ENCODE peak calls at places on chromosomes 6 and 20, in six cellular contexts. Z is ELR; R is central memory CD4-positive, alpha-beta T cell; D is progenitor cell of endocrine pancreas; H is neuronal stem cell; S is cardiac muscle cell. X is an unnamed sample.

GRCh38 chr6:32845381-32845884 is 1.6 kb upstream of the PSMB8 start:
- DNase-seq in Z (no peak), R (peak), D (no peak), H (no peak), S (no peak), X (no peak)

GRCh38 chr6:133631421-133631820 is 257.5 kb upstream of the TCF21 start:
- DNase-seq in Z (peak), R (no peak), D (no peak), H (no peak), S (no peak), X (peak)

GRCh38 chr6:43828711-43829110 is 58.7 kb downstream of the VEGFA start:
- DNase-seq in Z (peak), R (no peak), D (no peak), H (no peak), S (peak), X (no peak)

GRCh38 chr6:40894962-40895799 is 143.8 kb downstream of the UNC5CL start:
- DNase-seq in Z (peak), R (no peak), D (peak), H (peak), S (peak), X (peak)

GRCh38 chr20:47205577-47206123 is 150.8 kb downstream of the ZMYND8 start:
- DNase-seq in Z (peak), R (no peak), D (peak), H (peak), S (peak), X (peak)

GRCh38 chr20:62026564-62026856 is 39.2 kb downstream of the TAF4 start:
- DNase-seq in Z (no peak), R (no peak), D (no peak), H (no peak), S (no peak), X (no peak)

GRCh38 chr20:36470482-36471062 is 70.7 kb upstream of the MYL9 start:
- DNase-seq in Z (no peak), R (no peak), D (no peak), H (no peak), S (no peak), X (no peak)

GRCh38 chr6:168451805-168452204 is 10.8 kb downstream of the SMOC2 start:
- DNase-seq in Z (no peak), R (no peak), D (no peak), H (no peak), S (peak), X (no peak)

GRCh38 chr6:122400121-122400450 is 634 bp downstream of the HSF2 start:
- DNase-seq in Z (no peak), R (no peak), D (no peak), H (peak), S (no peak), X (peak)

GRCh38 chr6:71038966-71039365 is 82.1 kb upstream of the B3GAT2 start:
- DNase-seq in Z (no peak), R (no peak), D (no peak), H (no peak), S (no peak), X (no peak)

GRCh38 chr20:57335392-57335791 is 5.8 kb downstream of the SPO11 start:
- DNase-seq in Z (peak), R (no peak), D (no peak), H (no peak), S (no peak), X (peak)

X was measured in GM23248.